ENCODE peak calls at places on chromosomes 13 and 19, in four cellular contexts. D is AG10803, U is IMR-90, H is cardiac muscle cell. S is an unnamed sample.

GRCh38 chr13:23876265-23876664 is 12.9 kb downstream of the MIPEP start:
- DNase-seq in H (peak; percentile 29), D (peak; percentile 35), U (peak; percentile 23), S (no peak)

GRCh38 chr13:77171451-77171850 is 144.5 kb upstream of the FBXL3 start:
- DNase-seq in H (no peak), U (no peak), D (no peak), S (no peak)

GRCh38 chr19:16573296-16573695 is 1.1 kb upstream of the SLC35E1 start:
- DNase-seq in D (no peak), U (no peak), H (no peak), S (no peak)

GRCh38 chr19:3084943-3085342 is 9.2 kb upstream of the GNA11 start:
- DNase-seq in D (no peak), U (no peak), H (no peak), S (no peak)

GRCh38 chr13:38951525-38952313 is 38.9 kb downstream of the STOML3 start:
- DNase-seq in U (no peak), H (peak; percentile 81), D (no peak), S (no peak)

GRCh38 chr19:48568345-48568886 is 16.4 kb downstream of the SULT2B1 start:
- DNase-seq in D (peak; percentile 92), U (peak; percentile 88), H (peak; percentile 91), S (peak; percentile 39)

GRCh38 chr19:45971260-45971902 is 2.3 kb downstream of the NOVA2 start:
- DNase-seq in H (no peak), D (no peak), U (no peak), S (no peak)

GRCh38 chr13:74978596-74978995 is 503.4 kb downstream of the TBC1D4 start:
- DNase-seq in D (no peak), U (no peak), H (no peak), S (peak; percentile 5)

GRCh38 chr13:21576424-21576823 is 27.5 kb downstream of the MICU2 start:
- DNase-seq in H (peak; percentile 7), D (peak; percentile 16), U (peak; percentile 33), S (no peak)

GRCh38 chr13:76965759-76966421 is 17.6 kb downstream of the ACOD1 start:
- DNase-seq in H (peak; percentile 89), U (peak; percentile 61), D (peak; percentile 62), S (no peak)

GRCh38 chr13:99314640-99315176 is 7.5 kb upstream of the GPR183 start:
- DNase-seq in D (no peak), H (peak; percentile 36), U (peak; percentile 28), S (no peak)

GRCh38 chr13:77026255-77026782 is 640 bp downstream of the FBXL3 start:
- DNase-seq in D (peak; percentile 69), U (peak; percentile 37), H (peak; percentile 68), S (peak; percentile 75)

GRCh38 chr19:15298847-15299567 is 33.3 kb downstream of the BRD4 start:
- DNase-seq in D (no peak), H (no peak), U (no peak), S (no peak)

GRCh38 chr13:20190481-20191310 is 2.0 kb downstream of the GJB2 start:
- DNase-seq in D (peak; percentile 75), U (peak; percentile 90), H (peak; percentile 75), S (no peak)

GRCh38 chr13:50529154-50529882 is 314.2 kb downstream of the DLEU7 start:
- DNase-seq in U (peak; percentile 89), H (peak; percentile 92), D (peak; percentile 84), S (no peak)

GRCh38 chr19:12117203-12117970 is 22.8 kb downstream of the ZNF20 start:
- DNase-seq in H (no peak), D (no peak), U (no peak), S (no peak)

GRCh38 chr19:32039446-32039845 is 306.0 kb upstream of the ZNF507 start:
- DNase-seq in U (no peak), D (no peak), H (no peak), S (no peak)
- TF ChIP-seq CTCF in U (no peak), D (no peak), H (no peak), S (no peak)

DNA sequence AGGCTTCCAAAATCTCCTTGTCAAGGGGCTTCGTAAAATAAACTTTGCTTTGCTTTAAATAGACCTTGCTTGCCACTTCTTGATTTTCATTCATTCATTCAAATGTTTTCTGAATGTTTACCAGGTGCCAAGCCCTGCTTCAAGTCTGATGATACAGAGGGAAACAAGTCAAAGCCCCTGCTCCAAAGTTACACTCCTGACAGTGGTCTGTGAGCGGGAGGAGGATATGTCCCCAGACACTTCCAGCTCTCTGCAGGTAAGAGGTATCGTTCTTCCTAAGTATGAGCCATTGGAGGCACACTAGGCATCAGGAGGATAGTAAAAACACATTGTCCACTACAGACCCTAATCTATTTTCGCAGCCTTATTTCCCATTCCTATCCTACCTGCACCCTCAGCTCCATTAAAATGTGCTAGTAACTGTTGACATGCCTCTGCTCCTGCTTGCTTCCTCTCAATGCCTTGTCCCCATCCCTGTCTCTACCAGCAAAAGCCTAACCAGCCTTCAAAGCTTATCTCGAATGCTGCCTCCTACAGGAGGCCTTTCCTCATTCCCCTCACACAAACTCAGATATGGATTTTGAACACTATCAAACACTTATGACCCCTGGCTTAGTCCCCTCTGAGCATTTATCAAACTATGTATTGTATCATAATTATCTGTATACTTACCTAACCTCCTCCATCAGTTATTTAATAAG is 6.2 kb upstream of the WBP4 start:
- DNase-seq in D (no peak), H (no peak), U (no peak), S (no peak)
- TF ChIP-seq CTCF in D (peak; percentile 24), H (peak; percentile 25), U (peak; percentile 23), S (no peak)

DNA sequence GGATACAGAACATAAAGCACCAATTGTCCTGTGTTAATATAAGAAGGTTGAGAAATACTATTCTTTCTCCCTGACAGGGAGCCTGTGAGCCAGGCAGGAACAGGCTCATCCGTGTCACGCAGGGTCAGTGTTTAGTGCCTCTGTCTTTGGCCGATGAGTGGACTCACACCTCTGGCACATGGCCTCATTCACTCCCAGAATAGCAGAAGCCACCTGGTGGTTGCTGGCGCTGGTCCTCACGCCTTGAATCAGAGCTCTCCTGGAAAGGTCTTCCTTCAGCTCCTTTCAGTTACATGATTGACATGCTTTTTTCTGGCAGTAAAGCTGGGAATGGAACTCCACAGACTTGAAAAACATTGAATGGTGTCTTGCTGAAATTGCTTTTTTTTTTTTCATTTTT is 28.1 kb upstream of the SIAH3 start:
- DNase-seq in U (no peak), D (no peak), H (no peak), S (peak; percentile 34)
- TF ChIP-seq CTCF in U (no peak), D (no peak), H (no peak), S (peak; percentile 34)

GRCh38 chr19:35742121-35742724 is at the start of gene IGFLR1:
- DNase-seq in D (no peak), U (no peak), H (no peak), S (no peak)

GRCh38 chr19:35740108-35740422 is 2.2 kb downstream of the IGFLR1 start:
- DNase-seq in U (no peak), H (no peak), D (no peak), S (no peak)

GRCh38 chr19:35739275-35740107 is 2.8 kb downstream of the IGFLR1 start:
- DNase-seq in H (no peak), U (no peak), D (no peak), S (no peak)

GRCh38 chr19:35741216-35741541 is 1.1 kb downstream of the IGFLR1 start:
- DNase-seq in U (no peak), H (no peak), D (no peak), S (no peak)

DNA sequence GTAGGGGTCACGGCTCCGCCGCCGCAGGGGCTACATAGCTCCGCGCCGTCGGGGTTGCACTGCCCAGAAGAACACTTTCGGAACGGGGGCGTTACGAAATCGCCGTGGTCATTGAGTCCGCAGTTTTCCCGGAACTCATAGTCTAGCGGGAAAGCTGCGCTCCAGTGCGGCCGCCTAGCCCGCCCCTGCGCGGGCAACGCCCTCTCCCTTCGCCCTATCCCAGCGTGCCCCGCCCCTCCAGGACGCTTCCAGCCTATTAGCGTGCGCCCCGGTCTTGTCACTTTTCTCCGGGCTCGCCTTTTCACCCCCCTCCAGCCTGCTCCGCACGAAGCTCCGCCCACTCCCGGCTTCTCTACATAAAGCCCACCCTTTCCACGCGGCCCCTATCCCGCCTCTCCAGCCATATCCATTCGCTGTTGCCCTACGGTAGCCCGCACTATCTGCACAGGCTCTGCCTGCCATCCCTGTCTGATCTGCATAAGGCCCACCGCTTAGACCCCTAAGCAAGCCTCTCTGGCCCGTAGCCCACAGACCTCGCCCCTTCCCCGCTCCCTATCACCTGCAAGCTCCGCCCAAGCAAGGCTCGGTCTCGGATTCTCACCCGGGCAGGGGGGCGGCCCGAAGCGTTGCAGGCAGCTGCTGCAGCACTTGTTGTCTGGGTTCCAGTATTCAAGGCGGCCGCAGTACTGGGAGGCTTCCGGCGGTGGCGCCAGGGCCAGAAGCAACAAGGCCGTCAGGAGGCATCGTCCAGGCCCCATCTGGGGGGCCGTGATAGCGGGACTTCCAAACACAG is 1.6 kb downstream of the IGFLR1 start:
- DNase-seq in D (peak; percentile 94), U (peak; percentile 93), H (peak; percentile 99), S (peak; percentile 98)
- TF ChIP-seq CTCF in D (peak; percentile 26), U (peak; percentile 24), H (peak; percentile 32), S (peak; percentile 26)

GRCh38 chr19:53195265-53195879 is 2.2 kb upstream of the ZNF665 start:
- DNase-seq in U (peak; percentile 81), D (peak; percentile 79), H (peak; percentile 87), S (peak; percentile 72)
- TF ChIP-seq CTCF in U (peak; percentile 93), D (peak; percentile 96), H (peak; percentile 94), S (peak; percentile 87)

GRCh38 chr13:68304287-68304893 is 1074.3 kb upstream of the PCDH9 start:
- DNase-seq in U (no peak), H (peak; percentile 3), D (no peak), S (no peak)
- TF ChIP-seq CTCF in U (no peak), H (peak; percentile 30), D (peak; percentile 39), S (peak; percentile 73)

DNA sequence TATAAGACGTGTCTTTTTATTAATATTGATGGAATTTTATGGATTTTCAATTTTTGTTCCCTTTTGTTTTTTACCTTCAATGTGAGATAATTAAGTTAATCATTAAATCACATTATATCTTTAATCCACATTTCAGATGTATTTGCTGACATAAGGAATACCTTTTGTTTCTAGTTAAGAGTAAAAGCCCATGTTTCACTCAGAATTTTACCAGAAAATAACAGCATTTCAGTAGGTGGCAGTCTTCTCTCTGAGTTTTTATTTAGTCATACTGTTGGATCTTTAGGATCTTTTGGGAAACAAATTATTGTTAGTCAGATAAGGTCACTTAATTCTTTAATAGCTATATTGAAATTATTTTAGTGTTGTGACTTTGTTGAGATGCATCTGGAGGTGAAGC is 67.9 kb downstream of the NDFIP2 start:
- DNase-seq in H (peak; percentile 35), U (peak; percentile 11), D (peak; percentile 2), S (no peak)
- TF ChIP-seq CTCF in H (peak; percentile 40), U (peak; percentile 43), D (peak; percentile 48), S (peak; percentile 10)

GRCh38 chr19:532578-533484 is 1.3 kb downstream of the CDC34 start:
- DNase-seq in H (peak; percentile 68), U (peak; percentile 64), D (peak; percentile 64), S (peak; percentile 49)
- TF ChIP-seq CTCF in H (peak; percentile 56), U (peak; percentile 60), D (peak; percentile 63), S (peak; percentile 41)

DNA sequence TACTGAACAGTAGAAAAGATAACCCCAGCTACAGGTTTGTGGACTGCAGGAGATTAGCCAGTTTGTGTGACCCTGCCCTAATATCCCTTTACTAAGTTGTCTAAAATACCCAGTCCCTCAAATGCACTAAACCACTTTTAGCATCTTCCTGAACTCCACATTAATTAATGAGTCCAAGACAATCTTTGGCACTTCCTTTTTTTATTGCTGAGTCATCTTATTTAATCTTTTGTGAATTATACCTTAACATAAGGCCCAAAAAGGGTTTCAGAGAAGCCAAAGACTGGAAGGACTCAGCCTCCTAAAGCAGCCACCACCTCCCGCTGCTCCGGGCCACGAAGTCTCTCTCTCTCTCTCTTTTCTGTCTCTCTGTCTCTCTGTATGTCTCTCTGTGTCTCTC is 48.8 kb upstream of the PDCD5 start:
- DNase-seq in H (no peak), U (no peak), D (no peak), S (no peak)
- TF ChIP-seq CTCF in H (no peak), U (no peak), D (no peak), S (no peak)

S was measured in nephron progenitor cell.